ENCODE peak calls at places on chromosomes 2 and 18, in five cellular contexts. One of them, this sample, is unnamed. For H3K4me1, the result is how much of the 10 kb centered on the place peaks cover.

GRCh38 chr18:31648966-31649429 is 35.4 kb downstream of the B4GALT6 start:
- DNase-seq in upper lobe of left lung: no peak
- DNase-seq in GM23338: no peak
- DNase-seq in sigmoid colon: no peak
- DNase-seq in K562: no peak
- DNase-seq in this sample: no peak

GRCh38 chr2:43174368-43175186 is 51.8 kb downstream of the ZFP36L2 start:
- DNase-seq in GM23338: no peak
- DNase-seq in upper lobe of left lung: no peak
- DNase-seq in sigmoid colon: no peak
- DNase-seq in K562: no peak
- DNase-seq in this sample: no peak

GRCh38 chr2:173326806-173327205 is 27.9 kb upstream of the CDCA7 start:
- DNase-seq in sigmoid colon: no peak
- DNase-seq in GM23338: no peak
- DNase-seq in upper lobe of left lung: no peak
- DNase-seq in K562: no peak
- DNase-seq in this sample: no peak

GRCh38 chr2:197130318-197130717 is 180.3 kb downstream of the ANKRD44 start:
- DNase-seq in K562: no peak
- DNase-seq in sigmoid colon: no peak
- DNase-seq in GM23338: no peak
- DNase-seq in upper lobe of left lung: no peak
- DNase-seq in this sample: no peak

GRCh38 chr18:49177071-49177470 is 226.3 kb upstream of the SMAD7 start:
- DNase-seq in upper lobe of left lung: no peak
- DNase-seq in GM23338: no peak
- DNase-seq in K562: no peak
- DNase-seq in sigmoid colon: no peak
- DNase-seq in this sample: no peak

GRCh38 chr2:11850082-11850481 is 103.7 kb downstream of the LPIN1 start:
- DNase-seq in upper lobe of left lung: peak
- DNase-seq in K562: no peak
- DNase-seq in GM23338: no peak
- DNase-seq in sigmoid colon: no peak
- DNase-seq in this sample: no peak

GRCh38 chr18:69490813-69491212 is 90.1 kb downstream of the DOK6 start:
- DNase-seq in GM23338: no peak
- DNase-seq in K562: no peak
- DNase-seq in sigmoid colon: no peak
- DNase-seq in upper lobe of left lung: no peak
- DNase-seq in this sample: no peak

GRCh38 chr18:46536215-46536874 is 120.7 kb downstream of the LOXHD1 start:
- DNase-seq in upper lobe of left lung: no peak
- DNase-seq in sigmoid colon: no peak
- DNase-seq in GM23338: no peak
- DNase-seq in K562: peak
- DNase-seq in this sample: no peak

GRCh38 chr2:96304606-96305005 is 740 bp downstream of the SNRNP200 start:
- DNase-seq in upper lobe of left lung: no peak
- DNase-seq in sigmoid colon: no peak
- DNase-seq in GM23338: no peak
- DNase-seq in K562: no peak
- DNase-seq in this sample: no peak

GRCh38 chr18:63262369-63263335 is 56.9 kb downstream of the BCL2 start:
- DNase-seq in GM23338: no peak
- DNase-seq in K562: no peak
- DNase-seq in sigmoid colon: peak
- DNase-seq in upper lobe of left lung: no peak
- DNase-seq in this sample: no peak
- H3K4me1 ChIP-seq in GM23338: under half
- H3K4me1 ChIP-seq in K562: under half
- H3K4me1 ChIP-seq in sigmoid colon: under half
- H3K4me1 ChIP-seq in upper lobe of left lung: under half
- H3K4me1 ChIP-seq in this sample: under half

GRCh38 chr2:160295519-160296231 is 95.6 kb upstream of the ITGB6 start:
- DNase-seq in K562: no peak
- DNase-seq in sigmoid colon: no peak
- DNase-seq in GM23338: no peak
- DNase-seq in upper lobe of left lung: no peak
- DNase-seq in this sample: no peak
- H3K27ac ChIP-seq in K562: no peak
- H3K27ac ChIP-seq in sigmoid colon: peak
- H3K27ac ChIP-seq in GM23338: no peak
- H3K27ac ChIP-seq in upper lobe of left lung: no peak
- H3K27ac ChIP-seq in this sample: no peak

DNA sequence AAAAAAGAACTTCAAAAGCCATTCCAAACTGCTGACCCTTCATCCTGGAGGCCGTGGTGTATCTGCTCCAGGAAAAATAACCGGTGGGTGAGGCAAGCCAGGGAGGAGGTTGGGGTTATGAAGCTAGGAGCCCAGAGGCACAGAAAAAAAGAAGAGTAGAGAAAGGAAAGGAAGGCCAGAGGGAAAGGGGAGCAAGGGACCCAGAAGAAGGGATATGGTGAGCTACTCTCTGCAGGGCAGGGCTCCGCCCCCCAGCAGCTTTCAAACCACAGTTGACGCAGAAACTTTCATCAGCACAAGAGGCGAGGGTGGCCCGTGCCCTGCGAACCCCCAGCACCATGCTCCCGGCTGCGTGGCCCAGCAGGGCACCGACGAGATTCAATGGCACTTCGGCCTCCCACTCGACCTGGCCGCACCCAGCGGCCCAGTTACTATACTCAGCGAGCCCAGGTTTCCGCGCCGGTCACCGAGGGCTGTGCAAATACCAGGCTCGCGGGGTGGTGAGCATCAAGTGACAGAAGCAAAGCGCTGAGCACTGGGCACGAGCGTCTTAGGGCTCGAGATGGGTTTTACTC is 665 bp downstream of the MCM6 start:
- DNase-seq in K562: peak
- DNase-seq in GM23338: peak
- DNase-seq in upper lobe of left lung: peak
- DNase-seq in sigmoid colon: peak
- DNase-seq in this sample: peak
- TF ChIP-seq POLR2AphosphoS5 in K562: no peak
- TF ChIP-seq POLR2AphosphoS5 in GM23338: no peak
- TF ChIP-seq POLR2AphosphoS5 in upper lobe of left lung: peak
- TF ChIP-seq POLR2AphosphoS5 in sigmoid colon: peak
- TF ChIP-seq POLR2AphosphoS5 in this sample: no peak

GRCh38 chr2:65368464-65368863 is 63.9 kb downstream of the SPRED2 start:
- DNase-seq in sigmoid colon: no peak
- DNase-seq in K562: no peak
- DNase-seq in GM23338: no peak
- DNase-seq in upper lobe of left lung: no peak
- DNase-seq in this sample: no peak

GRCh38 chr2:65369980-65370379 is 62.4 kb downstream of the SPRED2 start:
- DNase-seq in sigmoid colon: no peak
- DNase-seq in K562: no peak
- DNase-seq in upper lobe of left lung: no peak
- DNase-seq in GM23338: no peak
- DNase-seq in this sample: no peak

GRCh38 chr2:65371094-65371474 is 61.3 kb downstream of the SPRED2 start:
- DNase-seq in sigmoid colon: no peak
- DNase-seq in K562: no peak
- DNase-seq in upper lobe of left lung: no peak
- DNase-seq in GM23338: no peak
- DNase-seq in this sample: no peak

GRCh38 chr2:65369574-65369973 is 62.8 kb downstream of the SPRED2 start:
- DNase-seq in sigmoid colon: no peak
- DNase-seq in GM23338: no peak
- DNase-seq in K562: no peak
- DNase-seq in upper lobe of left lung: no peak
- DNase-seq in this sample: no peak

DNA sequence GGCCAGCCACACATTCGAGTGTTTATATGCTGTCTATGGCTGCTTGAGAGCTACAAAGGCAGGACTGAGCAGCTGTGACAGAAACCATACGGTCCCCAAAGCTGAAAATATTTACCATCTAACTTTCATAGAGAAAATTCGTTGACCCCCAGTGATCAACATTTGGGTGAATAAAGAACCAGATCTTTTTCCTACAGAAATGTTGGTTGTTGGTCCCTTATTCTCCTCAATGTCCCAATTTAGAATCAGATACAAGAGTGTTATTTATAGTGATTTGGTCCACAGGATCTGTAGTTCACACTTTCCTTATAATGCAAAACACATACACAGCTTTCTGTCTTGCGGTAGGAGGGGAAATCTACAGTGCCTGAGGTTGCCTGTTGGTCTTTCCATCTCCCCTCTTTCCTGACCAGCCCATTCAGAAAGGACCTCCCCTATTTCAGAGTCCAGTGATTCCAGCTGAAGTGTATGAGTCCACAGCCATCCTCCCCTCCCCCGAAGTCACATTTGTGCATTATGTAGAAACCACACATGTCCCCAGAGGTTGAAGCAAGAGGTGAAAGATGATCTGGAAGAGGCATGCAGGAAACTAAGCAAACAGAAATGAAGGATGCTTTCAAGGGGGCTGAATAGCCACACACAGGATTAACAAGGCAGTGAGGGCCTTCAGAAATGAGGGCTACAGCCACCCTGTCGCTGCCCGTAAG is 61.9 kb downstream of the SPRED2 start:
- DNase-seq in upper lobe of left lung: no peak
- DNase-seq in sigmoid colon: no peak
- DNase-seq in K562: no peak
- DNase-seq in GM23338: no peak
- DNase-seq in this sample: no peak
- H3K4me1 ChIP-seq in upper lobe of left lung: under half
- H3K4me1 ChIP-seq in sigmoid colon: under half
- H3K4me1 ChIP-seq in K562: half or more
- H3K4me1 ChIP-seq in GM23338: under half
- H3K4me1 ChIP-seq in this sample: under half

DNA sequence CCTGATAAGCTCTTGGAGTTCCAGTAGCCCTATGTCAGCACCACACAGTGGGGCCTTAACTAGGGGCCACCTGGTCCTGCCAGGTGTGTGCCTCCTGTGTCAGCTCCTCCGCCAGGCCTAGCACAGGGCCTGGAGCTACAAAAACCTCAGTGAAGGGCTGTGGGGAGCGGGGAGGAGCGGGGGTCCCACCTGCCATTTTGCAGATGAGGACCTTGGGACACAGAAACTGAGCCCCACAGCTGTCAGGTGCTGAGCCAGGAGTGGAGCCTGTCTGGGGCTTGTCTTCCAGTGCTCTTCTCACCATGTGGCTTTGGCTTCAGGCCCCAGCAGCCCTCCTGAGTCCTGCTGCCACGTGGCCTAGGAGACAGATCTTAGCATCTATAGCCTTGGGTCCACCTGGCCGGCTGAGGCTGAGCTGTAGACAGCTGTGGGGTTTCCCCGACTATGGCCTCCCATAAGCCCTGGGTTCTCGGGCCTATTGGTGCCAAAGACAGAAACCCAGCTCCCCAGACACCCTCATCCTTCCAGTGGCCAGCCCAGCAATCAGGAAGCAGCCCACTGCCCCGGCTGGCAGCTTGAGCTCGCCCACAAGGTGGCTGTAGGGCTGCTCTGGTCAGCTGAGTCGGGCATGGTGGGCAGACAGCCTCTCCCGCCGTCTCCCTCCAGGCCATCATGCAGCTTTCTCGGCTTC is 104.5 kb upstream of the MCFD2 start:
- DNase-seq in K562: no peak
- DNase-seq in sigmoid colon: no peak
- DNase-seq in upper lobe of left lung: peak
- DNase-seq in GM23338: no peak
- DNase-seq in this sample: no peak
- H3K27ac ChIP-seq in K562: no peak
- H3K27ac ChIP-seq in sigmoid colon: peak
- H3K27ac ChIP-seq in upper lobe of left lung: no peak
- H3K27ac ChIP-seq in GM23338: no peak
- H3K27ac ChIP-seq in this sample: peak

GRCh38 chr2:109031481-109032228 is 42.6 kb upstream of the EDAR start:
- DNase-seq in sigmoid colon: no peak
- DNase-seq in K562: peak
- DNase-seq in GM23338: peak
- DNase-seq in upper lobe of left lung: peak
- DNase-seq in this sample: peak

GRCh38 chr2:109030870-109031480 is 42.0 kb upstream of the EDAR start:
- DNase-seq in GM23338: peak
- DNase-seq in sigmoid colon: no peak
- DNase-seq in K562: peak
- DNase-seq in upper lobe of left lung: no peak
- DNase-seq in this sample: no peak

GRCh38 chr2:109032229-109032800 is 43.3 kb upstream of the EDAR start:
- DNase-seq in sigmoid colon: no peak
- DNase-seq in GM23338: no peak
- DNase-seq in upper lobe of left lung: no peak
- DNase-seq in K562: no peak
- DNase-seq in this sample: no peak

GRCh38 chr2:109029444-109030193 is 40.6 kb upstream of the EDAR start:
- DNase-seq in sigmoid colon: no peak
- DNase-seq in upper lobe of left lung: no peak
- DNase-seq in K562: no peak
- DNase-seq in GM23338: no peak
- DNase-seq in this sample: peak

DNA sequence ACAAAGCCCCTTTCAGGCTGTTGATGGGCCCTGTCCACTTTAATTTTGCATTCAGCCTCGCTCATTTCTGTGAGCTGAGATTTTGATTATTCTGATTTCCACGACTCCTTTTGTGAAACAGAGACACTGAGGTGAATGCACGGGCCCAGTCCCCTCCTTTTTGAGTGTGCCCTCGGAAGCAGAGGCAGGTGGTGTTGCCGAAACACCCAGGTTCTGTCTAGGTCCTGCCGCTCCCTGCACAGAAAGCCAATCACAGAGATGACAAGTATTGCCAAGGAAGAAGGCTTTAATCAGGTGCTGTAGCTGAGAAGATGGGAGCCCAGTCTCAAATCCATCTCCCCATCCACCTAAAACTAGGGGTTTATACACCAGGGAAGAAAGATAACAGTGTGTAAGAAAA is 44.2 kb upstream of the EDAR start:
- DNase-seq in sigmoid colon: no peak
- DNase-seq in GM23338: no peak
- DNase-seq in upper lobe of left lung: no peak
- DNase-seq in K562: no peak
- DNase-seq in this sample: peak
- TF ChIP-seq POLR2AphosphoS5 in sigmoid colon: no peak
- TF ChIP-seq POLR2AphosphoS5 in GM23338: no peak
- TF ChIP-seq POLR2AphosphoS5 in upper lobe of left lung: no peak
- TF ChIP-seq POLR2AphosphoS5 in K562: no peak
- TF ChIP-seq POLR2AphosphoS5 in this sample: no peak

DNA sequence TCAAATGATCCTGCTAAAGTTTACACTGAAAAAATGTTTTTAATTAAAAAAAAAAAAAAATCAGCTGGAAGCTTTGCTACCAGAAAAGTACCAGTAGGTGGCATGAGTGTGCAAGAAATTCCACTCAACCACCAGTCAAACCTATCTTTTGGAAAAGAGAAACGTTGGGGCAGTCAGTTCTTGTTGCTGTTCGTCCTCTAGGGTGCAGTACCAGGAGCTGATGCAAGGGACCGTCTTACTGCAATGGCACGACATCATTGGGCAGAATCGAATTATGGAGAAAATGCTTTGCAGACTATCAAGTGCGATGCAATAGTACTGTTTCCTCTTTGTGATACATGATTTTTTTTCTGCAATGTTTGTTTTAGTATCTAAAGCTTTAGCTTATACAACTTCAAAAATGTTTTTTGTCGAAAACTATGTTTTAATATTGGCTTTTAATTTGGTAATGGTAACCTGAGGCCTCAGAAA is 18.3 kb downstream of the YPEL5 start:
- DNase-seq in upper lobe of left lung: no peak
- DNase-seq in sigmoid colon: no peak
- DNase-seq in GM23338: peak
- DNase-seq in K562: peak
- DNase-seq in this sample: no peak
- H3K4me1 ChIP-seq in upper lobe of left lung: under half
- H3K4me1 ChIP-seq in sigmoid colon: under half
- H3K4me1 ChIP-seq in GM23338: under half
- H3K4me1 ChIP-seq in K562: under half
- H3K4me1 ChIP-seq in this sample: under half

GRCh38 chr2:46471-47345 is at the start of gene FAM110C:
- DNase-seq in GM23338: peak
- DNase-seq in K562: no peak
- DNase-seq in sigmoid colon: no peak
- DNase-seq in upper lobe of left lung: peak
- DNase-seq in this sample: peak
- H3K27ac ChIP-seq in GM23338: peak
- H3K27ac ChIP-seq in K562: no peak
- H3K27ac ChIP-seq in sigmoid colon: peak
- H3K27ac ChIP-seq in upper lobe of left lung: peak
- H3K27ac ChIP-seq in this sample: peak